ENCODE peak calls at places on chromosomes 13 and 19, in four cellular contexts. One of them, this sample, is unnamed.

GRCh38 chr13:52162279-52163101 is 3.1 kb upstream of the NEK3 start:
- DNase-seq in neural crest cell: no peak
- DNase-seq in activated T-helper 1 cell treated with anti-CD3 and anti-CD28 coated beads, Interleukin-12 subunit alpha, Interleukin-12 subunit beta, Interleukin-2, Interleukin-4 antibody, amounts not matched to agents 30 ng/mL and 10 ng/mL and 1 ng/mL, durations not matched to agents 14 hours and 24 hours and 36 hours: no peak
- DNase-seq in CD4-positive, CD25-positive, alpha-beta regulatory T cell: no peak
- DNase-seq in this sample: no peak

GRCh38 chr13:93386191-93386590 is 159.6 kb downstream of the GPC6 start:
- DNase-seq in activated T-helper 1 cell treated with anti-CD3 and anti-CD28 coated beads, Interleukin-12 subunit alpha, Interleukin-12 subunit beta, Interleukin-2, Interleukin-4 antibody, amounts not matched to agents 30 ng/mL and 10 ng/mL and 1 ng/mL, durations not matched to agents 14 hours and 24 hours and 36 hours: no peak
- DNase-seq in neural crest cell: no peak
- DNase-seq in CD4-positive, CD25-positive, alpha-beta regulatory T cell: no peak
- DNase-seq in this sample: no peak

GRCh38 chr19:58182577-58182988 is 278 bp upstream of the ZNF274 start:
- DNase-seq in activated T-helper 1 cell treated with anti-CD3 and anti-CD28 coated beads, Interleukin-12 subunit alpha, Interleukin-12 subunit beta, Interleukin-2, Interleukin-4 antibody, amounts not matched to agents 30 ng/mL and 10 ng/mL and 1 ng/mL, durations not matched to agents 14 hours and 24 hours and 36 hours: no peak
- DNase-seq in CD4-positive, CD25-positive, alpha-beta regulatory T cell: no peak
- DNase-seq in neural crest cell: no peak
- DNase-seq in this sample: no peak

GRCh38 chr13:111962431-111962891 is 104.5 kb upstream of the SOX1 start:
- DNase-seq in neural crest cell: no peak
- DNase-seq in CD4-positive, CD25-positive, alpha-beta regulatory T cell: no peak
- DNase-seq in activated T-helper 1 cell treated with anti-CD3 and anti-CD28 coated beads, Interleukin-12 subunit alpha, Interleukin-12 subunit beta, Interleukin-2, Interleukin-4 antibody, amounts not matched to agents 30 ng/mL and 10 ng/mL and 1 ng/mL, durations not matched to agents 14 hours and 24 hours and 36 hours: no peak
- DNase-seq in this sample: no peak

GRCh38 chr13:20349564-20350379 is 117.7 kb upstream of the GJB6 start:
- DNase-seq in activated T-helper 1 cell treated with anti-CD3 and anti-CD28 coated beads, Interleukin-12 subunit alpha, Interleukin-12 subunit beta, Interleukin-2, Interleukin-4 antibody, amounts not matched to agents 30 ng/mL and 10 ng/mL and 1 ng/mL, durations not matched to agents 14 hours and 24 hours and 36 hours: no peak
- DNase-seq in CD4-positive, CD25-positive, alpha-beta regulatory T cell: no peak
- DNase-seq in neural crest cell: no peak
- DNase-seq in this sample: no peak

GRCh38 chr19:45798995-45799517 is 6.4 kb upstream of the DMWD start:
- DNase-seq in CD4-positive, CD25-positive, alpha-beta regulatory T cell: peak
- DNase-seq in activated T-helper 1 cell treated with anti-CD3 and anti-CD28 coated beads, Interleukin-12 subunit alpha, Interleukin-12 subunit beta, Interleukin-2, Interleukin-4 antibody, amounts not matched to agents 30 ng/mL and 10 ng/mL and 1 ng/mL, durations not matched to agents 14 hours and 24 hours and 36 hours: peak
- DNase-seq in neural crest cell: peak
- DNase-seq in this sample: peak

GRCh38 chr19:2627319-2627829 is 75.1 kb downstream of the GNG7 start:
- DNase-seq in neural crest cell: no peak
- DNase-seq in CD4-positive, CD25-positive, alpha-beta regulatory T cell: no peak
- DNase-seq in activated T-helper 1 cell treated with anti-CD3 and anti-CD28 coated beads, Interleukin-12 subunit alpha, Interleukin-12 subunit beta, Interleukin-2, Interleukin-4 antibody, amounts not matched to agents 30 ng/mL and 10 ng/mL and 1 ng/mL, durations not matched to agents 14 hours and 24 hours and 36 hours: no peak
- DNase-seq in this sample: no peak

GRCh38 chr13:76846363-76846762 is 39.8 kb downstream of the KCTD12 start:
- DNase-seq in CD4-positive, CD25-positive, alpha-beta regulatory T cell: no peak
- DNase-seq in activated T-helper 1 cell treated with anti-CD3 and anti-CD28 coated beads, Interleukin-12 subunit alpha, Interleukin-12 subunit beta, Interleukin-2, Interleukin-4 antibody, amounts not matched to agents 30 ng/mL and 10 ng/mL and 1 ng/mL, durations not matched to agents 14 hours and 24 hours and 36 hours: no peak
- DNase-seq in neural crest cell: no peak
- DNase-seq in this sample: no peak

GRCh38 chr13:109631069-109631468 is 155.3 kb downstream of the IRS2 start:
- DNase-seq in neural crest cell: no peak
- DNase-seq in activated T-helper 1 cell treated with anti-CD3 and anti-CD28 coated beads, Interleukin-12 subunit alpha, Interleukin-12 subunit beta, Interleukin-2, Interleukin-4 antibody, amounts not matched to agents 30 ng/mL and 10 ng/mL and 1 ng/mL, durations not matched to agents 14 hours and 24 hours and 36 hours: no peak
- DNase-seq in CD4-positive, CD25-positive, alpha-beta regulatory T cell: no peak
- DNase-seq in this sample: no peak

GRCh38 chr19:13892885-13893284 is 13.0 kb downstream of the BRME1 start:
- DNase-seq in activated T-helper 1 cell treated with anti-CD3 and anti-CD28 coated beads, Interleukin-12 subunit alpha, Interleukin-12 subunit beta, Interleukin-2, Interleukin-4 antibody, amounts not matched to agents 30 ng/mL and 10 ng/mL and 1 ng/mL, durations not matched to agents 14 hours and 24 hours and 36 hours: no peak
- DNase-seq in CD4-positive, CD25-positive, alpha-beta regulatory T cell: no peak
- DNase-seq in neural crest cell: no peak
- DNase-seq in this sample: no peak

GRCh38 chr13:31101511-31102170 is 60.1 kb downstream of the HSPH1 start:
- DNase-seq in CD4-positive, CD25-positive, alpha-beta regulatory T cell: no peak
- DNase-seq in activated T-helper 1 cell treated with anti-CD3 and anti-CD28 coated beads, Interleukin-12 subunit alpha, Interleukin-12 subunit beta, Interleukin-2, Interleukin-4 antibody, amounts not matched to agents 30 ng/mL and 10 ng/mL and 1 ng/mL, durations not matched to agents 14 hours and 24 hours and 36 hours: no peak
- DNase-seq in neural crest cell: no peak
- DNase-seq in this sample: no peak

GRCh38 chr13:20190481-20191310 is 2.0 kb downstream of the GJB2 start:
- DNase-seq in neural crest cell: no peak
- DNase-seq in CD4-positive, CD25-positive, alpha-beta regulatory T cell: no peak
- DNase-seq in activated T-helper 1 cell treated with anti-CD3 and anti-CD28 coated beads, Interleukin-12 subunit alpha, Interleukin-12 subunit beta, Interleukin-2, Interleukin-4 antibody, amounts not matched to agents 30 ng/mL and 10 ng/mL and 1 ng/mL, durations not matched to agents 14 hours and 24 hours and 36 hours: no peak
- DNase-seq in this sample: no peak

GRCh38 chr13:94280357-94280756 is 199.1 kb downstream of the DCT start:
- DNase-seq in activated T-helper 1 cell treated with anti-CD3 and anti-CD28 coated beads, Interleukin-12 subunit alpha, Interleukin-12 subunit beta, Interleukin-2, Interleukin-4 antibody, amounts not matched to agents 30 ng/mL and 10 ng/mL and 1 ng/mL, durations not matched to agents 14 hours and 24 hours and 36 hours: no peak
- DNase-seq in neural crest cell: no peak
- DNase-seq in CD4-positive, CD25-positive, alpha-beta regulatory T cell: no peak
- DNase-seq in this sample: no peak

GRCh38 chr19:35895911-35896642 is 4.3 kb downstream of the NFKBID start:
- DNase-seq in activated T-helper 1 cell treated with anti-CD3 and anti-CD28 coated beads, Interleukin-12 subunit alpha, Interleukin-12 subunit beta, Interleukin-2, Interleukin-4 antibody, amounts not matched to agents 30 ng/mL and 10 ng/mL and 1 ng/mL, durations not matched to agents 14 hours and 24 hours and 36 hours: no peak
- DNase-seq in neural crest cell: no peak
- DNase-seq in CD4-positive, CD25-positive, alpha-beta regulatory T cell: no peak
- DNase-seq in this sample: no peak

GRCh38 chr19:3175761-3176714 is 2.5 kb upstream of the S1PR4 start:
- DNase-seq in CD4-positive, CD25-positive, alpha-beta regulatory T cell: no peak
- DNase-seq in activated T-helper 1 cell treated with anti-CD3 and anti-CD28 coated beads, Interleukin-12 subunit alpha, Interleukin-12 subunit beta, Interleukin-2, Interleukin-4 antibody, amounts not matched to agents 30 ng/mL and 10 ng/mL and 1 ng/mL, durations not matched to agents 14 hours and 24 hours and 36 hours: no peak
- DNase-seq in neural crest cell: no peak
- DNase-seq in this sample: no peak

GRCh38 chr13:110942248-110942981 is 27.5 kb upstream of the ANKRD10 start:
- DNase-seq in activated T-helper 1 cell treated with anti-CD3 and anti-CD28 coated beads, Interleukin-12 subunit alpha, Interleukin-12 subunit beta, Interleukin-2, Interleukin-4 antibody, amounts not matched to agents 30 ng/mL and 10 ng/mL and 1 ng/mL, durations not matched to agents 14 hours and 24 hours and 36 hours: no peak
- DNase-seq in neural crest cell: no peak
- DNase-seq in CD4-positive, CD25-positive, alpha-beta regulatory T cell: no peak
- DNase-seq in this sample: no peak

GRCh38 chr13:43408274-43408673 is 378.5 kb downstream of the ENOX1 start:
- DNase-seq in neural crest cell: no peak
- DNase-seq in activated T-helper 1 cell treated with anti-CD3 and anti-CD28 coated beads, Interleukin-12 subunit alpha, Interleukin-12 subunit beta, Interleukin-2, Interleukin-4 antibody, amounts not matched to agents 30 ng/mL and 10 ng/mL and 1 ng/mL, durations not matched to agents 14 hours and 24 hours and 36 hours: no peak
- DNase-seq in CD4-positive, CD25-positive, alpha-beta regulatory T cell: no peak
- DNase-seq in this sample: no peak

GRCh38 chr13:73174521-73175010 is 115.8 kb downstream of the KLF5 start:
- DNase-seq in neural crest cell: no peak
- DNase-seq in CD4-positive, CD25-positive, alpha-beta regulatory T cell: no peak
- DNase-seq in activated T-helper 1 cell treated with anti-CD3 and anti-CD28 coated beads, Interleukin-12 subunit alpha, Interleukin-12 subunit beta, Interleukin-2, Interleukin-4 antibody, amounts not matched to agents 30 ng/mL and 10 ng/mL and 1 ng/mL, durations not matched to agents 14 hours and 24 hours and 36 hours: no peak
- DNase-seq in this sample: no peak

GRCh38 chr13:110017379-110017778 is 231.0 kb upstream of the IRS2 start:
- DNase-seq in CD4-positive, CD25-positive, alpha-beta regulatory T cell: no peak
- DNase-seq in neural crest cell: no peak
- DNase-seq in activated T-helper 1 cell treated with anti-CD3 and anti-CD28 coated beads, Interleukin-12 subunit alpha, Interleukin-12 subunit beta, Interleukin-2, Interleukin-4 antibody, amounts not matched to agents 30 ng/mL and 10 ng/mL and 1 ng/mL, durations not matched to agents 14 hours and 24 hours and 36 hours: no peak
- DNase-seq in this sample: no peak

GRCh38 chr19:489418-490196 is 6.7 kb upstream of the MADCAM1 start:
- DNase-seq in CD4-positive, CD25-positive, alpha-beta regulatory T cell: no peak
- DNase-seq in activated T-helper 1 cell treated with anti-CD3 and anti-CD28 coated beads, Interleukin-12 subunit alpha, Interleukin-12 subunit beta, Interleukin-2, Interleukin-4 antibody, amounts not matched to agents 30 ng/mL and 10 ng/mL and 1 ng/mL, durations not matched to agents 14 hours and 24 hours and 36 hours: no peak
- DNase-seq in neural crest cell: no peak
- DNase-seq in this sample: no peak

GRCh38 chr13:33260168-33261098 is 25.1 kb downstream of the STARD13 start:
- DNase-seq in activated T-helper 1 cell treated with anti-CD3 and anti-CD28 coated beads, Interleukin-12 subunit alpha, Interleukin-12 subunit beta, Interleukin-2, Interleukin-4 antibody, amounts not matched to agents 30 ng/mL and 10 ng/mL and 1 ng/mL, durations not matched to agents 14 hours and 24 hours and 36 hours: no peak
- DNase-seq in neural crest cell: no peak
- DNase-seq in CD4-positive, CD25-positive, alpha-beta regulatory T cell: no peak
- DNase-seq in this sample: no peak

GRCh38 chr19:51904331-51905165 is at the start of gene ZNF649:
- DNase-seq in neural crest cell: peak
- DNase-seq in activated T-helper 1 cell treated with anti-CD3 and anti-CD28 coated beads, Interleukin-12 subunit alpha, Interleukin-12 subunit beta, Interleukin-2, Interleukin-4 antibody, amounts not matched to agents 30 ng/mL and 10 ng/mL and 1 ng/mL, durations not matched to agents 14 hours and 24 hours and 36 hours: peak
- DNase-seq in CD4-positive, CD25-positive, alpha-beta regulatory T cell: peak
- DNase-seq in this sample: peak

GRCh38 chr13:20057963-20058362 is 99.4 kb downstream of the ZMYM2 start:
- DNase-seq in activated T-helper 1 cell treated with anti-CD3 and anti-CD28 coated beads, Interleukin-12 subunit alpha, Interleukin-12 subunit beta, Interleukin-2, Interleukin-4 antibody, amounts not matched to agents 30 ng/mL and 10 ng/mL and 1 ng/mL, durations not matched to agents 14 hours and 24 hours and 36 hours: no peak
- DNase-seq in CD4-positive, CD25-positive, alpha-beta regulatory T cell: no peak
- DNase-seq in neural crest cell: no peak
- DNase-seq in this sample: no peak